ENCODE peak calls at places on chromosome 6, in four cellular contexts. I is upper lobe of left lung, B is gastroesophageal sphincter, F is activated B cell treated with CpG ODN at 0.5 μM for 24 hours. T is an unnamed sample.

GRCh38 chr6:25147191-25147590 is 132.0 kb upstream of the CARMIL1 start:
- ATAC-seq in I (no peak), B (no peak), F (peak; percentile 89), T (peak; percentile 23)

GRCh38 chr6:158242071-158242606 is 70.1 kb upstream of the TULP4 start:
- ATAC-seq in F (no peak), B (no peak), I (peak; percentile 23), T (peak; percentile 12)

GRCh38 chr6:28710466-28711191 is 184.9 kb downstream of the GPX5 start:
- ATAC-seq in I (no peak), B (no peak), F (no peak), T (no peak)

GRCh38 chr6:155530219-155530834 is 74.7 kb upstream of the NOX3 start:
- ATAC-seq in I (peak; percentile 77), F (peak; percentile 37), B (no peak), T (no peak)

GRCh38 chr6:127191716-127192115 is 73.2 kb downstream of the RSPO3 start:
- ATAC-seq in I (no peak), B (no peak), F (no peak), T (no peak)

GRCh38 chr6:137291441-137291840 is 72.3 kb upstream of the IFNGR1 start:
- ATAC-seq in F (no peak), B (peak; percentile 36), I (peak; percentile 88), T (peak; percentile 33)

GRCh38 chr6:16717275-16717942 is 43.9 kb downstream of the ATXN1 start:
- ATAC-seq in I (no peak), F (no peak), B (no peak), T (no peak)

GRCh38 chr6:125004198-125004597 is 42.0 kb downstream of the RNF217 start:
- ATAC-seq in F (no peak), I (no peak), B (no peak), T (no peak)

GRCh38 chr6:41512146-41512701 is 34.0 kb upstream of the FOXP4 start:
- ATAC-seq in I (no peak), B (no peak), F (no peak), T (no peak)

GRCh38 chr6:74577619-74578018 is 628.2 kb downstream of the COL12A1 start:
- ATAC-seq in B (no peak), F (no peak), I (no peak), T (no peak)

GRCh38 chr6:135141728-135142127 is 39.4 kb upstream of the MYB start:
- ATAC-seq in F (peak; percentile 56), I (no peak), B (no peak), T (no peak)

GRCh38 chr6:41406821-41407787 is 71.7 kb downstream of the NCR2 start:
- ATAC-seq in I (no peak), B (no peak), F (no peak), T (peak; percentile 18)

GRCh38 chr6:885051-885590 is 192.2 kb upstream of the EXOC2 start:
- ATAC-seq in B (no peak), I (no peak), F (no peak), T (peak; percentile 76)

GRCh38 chr6:36268478-36269248 is 1.2 kb upstream of the PNPLA1 start:
- ATAC-seq in I (no peak), F (no peak), B (no peak), T (peak; percentile 30)

GRCh38 chr6:163706688-163707087 is 292.2 kb downstream of the QKI start:
- ATAC-seq in B (no peak), I (no peak), F (peak; percentile 20), T (no peak)

GRCh38 chr6:156028310-156029131 is 572.9 kb upstream of the NOX3 start:
- ATAC-seq in F (peak; percentile 67), B (no peak), I (no peak), T (no peak)

GRCh38 chr6:111628117-111628866 is 22.6 kb upstream of the TRAF3IP2 start:
- ATAC-seq in I (peak; percentile 39), F (no peak), B (peak; percentile 71), T (no peak)

GRCh38 chr6:46327769-46328168 is 157.0 kb upstream of the ENPP5 start:
- ATAC-seq in I (no peak), F (no peak), B (no peak), T (no peak)

GRCh38 chr6:340181-340955 is 48.1 kb downstream of the DUSP22 start:
- ATAC-seq in F (no peak), B (no peak), I (no peak), T (no peak)

GRCh38 chr6:65631711-65632110 is 75.3 kb downstream of the EYS start:
- ATAC-seq in F (no peak), B (no peak), I (no peak), T (no peak)

GRCh38 chr6:31947070-31947675 is 1.3 kb downstream of the CFB start:
- ATAC-seq in I (no peak), B (no peak), F (no peak), T (no peak)